ENCODE peak calls at places on chromosomes 11 and 22, in seven cellular contexts. C, U, Y, N, A, M and V are unnamed samples.
A peak's percentile ranks its signal among the peaks of the same experiment; 100 is the strongest.

GRCh38 chr11:31262761-31263160 is 106.8 kb downstream of the DCDC1 start:
- DNase-seq in U (no peak), M (no peak), A (no peak), C (no peak), N (no peak), Y (peak; percentile 62), V (no peak)

GRCh38 chr22:30861131-30861530 is 107.4 kb downstream of the MORC2 start:
- DNase-seq in C (no peak), A (no peak), N (no peak), Y (no peak), M (no peak), U (peak; percentile 2), V (peak; percentile 11)

GRCh38 chr11:74014880-74015279 is 6.0 kb upstream of the UCP3 start:
- DNase-seq in A (no peak), M (no peak), Y (no peak), C (no peak), N (no peak), U (no peak), V (no peak)

GRCh38 chr11:20501971-20502370 is 97.4 kb upstream of the SLC6A5 start:
- DNase-seq in A (no peak), U (no peak), C (no peak), Y (no peak), M (no peak), N (no peak), V (no peak)

GRCh38 chr11:131675489-131675888 is 305.1 kb downstream of the NTM start:
- DNase-seq in C (no peak), N (no peak), Y (no peak), M (no peak), U (no peak), A (no peak), V (no peak)

GRCh38 chr11:12377106-12377823 is at the start of gene PARVA:
- DNase-seq in Y (peak; percentile 47), M (no peak), U (peak; percentile 38), C (no peak), A (no peak), N (no peak), V (peak; percentile 93)

GRCh38 chr11:70432065-70432464 is 33.7 kb downstream of the CTTN start:
- DNase-seq in U (no peak), M (no peak), A (no peak), N (no peak), C (no peak), Y (no peak), V (no peak)

GRCh38 chr11:104366321-104366734 is 202.4 kb upstream of the PDGFD start:
- DNase-seq in A (no peak), U (no peak), M (no peak), C (no peak), Y (no peak), N (no peak), V (no peak)

GRCh38 chr11:49995559-49995958 is 13.2 kb upstream of the OR4C12 start:
- DNase-seq in N (no peak), Y (peak; percentile 44), A (peak; percentile 42), C (peak; percentile 57), U (peak; percentile 24), M (peak; percentile 52), V (no peak)

GRCh38 chr11:7098235-7098832 is 9.5 kb downstream of the RBMXL2 start:
- DNase-seq in U (peak; percentile 64), C (peak; percentile 39), A (no peak), N (no peak), M (peak; percentile 14), Y (peak; percentile 64), V (no peak)

GRCh38 chr11:100805509-100806199 is 118.6 kb downstream of the ARHGAP42 start:
- DNase-seq in C (no peak), A (no peak), N (no peak), M (no peak), Y (no peak), U (no peak), V (no peak)

GRCh38 chr11:64933213-64933934 is 2.3 kb downstream of the GPHA2 start:
- DNase-seq in N (no peak), U (no peak), C (no peak), M (no peak), Y (no peak), A (no peak), V (no peak)

GRCh38 chr11:73403541-73403940 is 27.3 kb downstream of the RELT start:
- DNase-seq in U (no peak), C (no peak), N (no peak), M (no peak), A (no peak), Y (no peak), V (peak; percentile 47)

GRCh38 chr22:25120761-25121212 is 78.9 kb upstream of the CRYBB3 start:
- DNase-seq in N (no peak), A (no peak), M (no peak), C (no peak), U (peak; percentile 48), Y (no peak), V (no peak)

GRCh38 chr11:19714387-19715363 is 2.0 kb downstream of the NAV2 start:
- DNase-seq in U (no peak), C (no peak), A (no peak), M (no peak), N (no peak), Y (peak; percentile 17), V (peak; percentile 78)

GRCh38 chr22:30015846-30016245 is 64.4 kb upstream of the HORMAD2 start:
- DNase-seq in N (no peak), M (no peak), Y (no peak), U (no peak), C (no peak), A (no peak), V (no peak)

GRCh38 chr22:35991168-35991567 is 37.5 kb downstream of the RBFOX2 start:
- DNase-seq in N (no peak), A (no peak), Y (no peak), U (no peak), M (no peak), C (no peak), V (no peak)